ENCODE peak calls at places on chromosomes 3 and 15, in six cellular contexts. U is CD8-positive, alpha-beta memory T cell; N is iris pigment epithelial cell; E is stimulated activated CD4-positive, alpha-beta T cell treated with anti-CD3 and anti-CD28 coated beads, Interleukin-2, amount 100 ng/mL, for 48 hours; I is AG04449; G is cardiac muscle cell. Q is an unnamed sample.

GRCh38 chr3:62592408-62592807 is 219.1 kb upstream of the FEZF2 start:
- DNase-seq in E (no peak), G (no peak), I (no peak), N (no peak), U (no peak), Q (no peak)

GRCh38 chr15:95556866-95557225 is 773.7 kb upstream of the NR2F2 start:
- DNase-seq in G (no peak), I (no peak), N (peak; percentile 91), E (no peak), U (no peak), Q (peak; percentile 52)

GRCh38 chr15:75817151-75817935 is 25.9 kb upstream of the UBE2Q2 start:
- DNase-seq in I (no peak), U (no peak), G (no peak), E (no peak), N (no peak), Q (no peak)

GRCh38 chr3:134916276-134916961 is 121.4 kb downstream of the EPHB1 start:
- DNase-seq in I (no peak), U (no peak), N (no peak), E (no peak), G (no peak), Q (no peak)

GRCh38 chr3:89467886-89468479 is 360.6 kb downstream of the EPHA3 start:
- DNase-seq in U (no peak), N (no peak), G (no peak), I (no peak), E (no peak), Q (no peak)

GRCh38 chr3:159829056-159829995 is 159.3 kb upstream of the IL12A start:
- DNase-seq in G (no peak), E (no peak), N (peak; percentile 59), I (no peak), U (no peak), Q (peak; percentile 95)

GRCh38 chr15:43187544-43188155 is 2.4 kb downstream of the CCNDBP1 start:
- DNase-seq in N (peak; percentile 74), G (peak; percentile 57), E (no peak), U (no peak), I (no peak), Q (peak; percentile 86)

GRCh38 chr3:24867783-24868182 is 373.1 kb upstream of the THRB start:
- DNase-seq in U (no peak), N (no peak), I (no peak), E (no peak), G (no peak), Q (no peak)

GRCh38 chr3:113266738-113267137 is 55.4 kb downstream of the BOC start:
- DNase-seq in E (no peak), G (no peak), N (no peak), U (no peak), I (no peak), Q (no peak)

Q was measured in renal cortical epithelial cell.